ENCODE peak calls at places on chromosomes 5 and 9, in four cellular contexts. One of them, this sample, is unnamed.

GRCh38 chr5:162436055-162436454 is 368.5 kb downstream of the GABRG2 start:
- DNase-seq in GM12878: no peak
- DNase-seq in HepG2: no peak
- DNase-seq in H1: no peak
- DNase-seq in this sample: no peak

GRCh38 chr5:72107874-72108199 is 562 bp downstream of the MAP1B start:
- DNase-seq in HepG2: no peak
- DNase-seq in H1: peak
- DNase-seq in GM12878: no peak
- DNase-seq in this sample: no peak

GRCh38 chr5:145739824-145740223 is 95.3 kb downstream of the PRELID2 start:
- DNase-seq in H1: no peak
- DNase-seq in HepG2: no peak
- DNase-seq in GM12878: no peak
- DNase-seq in this sample: no peak

GRCh38 chr5:73940026-73940425 is 314.0 kb downstream of the ARHGEF28 start:
- DNase-seq in HepG2: no peak
- DNase-seq in GM12878: no peak
- DNase-seq in H1: no peak
- DNase-seq in this sample: no peak

GRCh38 chr5:23977996-23978395 is 470.6 kb downstream of the PRDM9 start:
- DNase-seq in HepG2: peak
- DNase-seq in H1: peak
- DNase-seq in GM12878: no peak
- DNase-seq in this sample: peak

GRCh38 chr9:1619915-1620705 is 395.0 kb upstream of the SMARCA2 start:
- DNase-seq in H1: no peak
- DNase-seq in GM12878: no peak
- DNase-seq in HepG2: peak
- DNase-seq in this sample: peak

GRCh38 chr5:150112211-150113046 is 26.1 kb upstream of the CSF1R start:
- DNase-seq in GM12878: no peak
- DNase-seq in H1: peak
- DNase-seq in HepG2: no peak
- DNase-seq in this sample: peak

GRCh38 chr9:6441269-6441668 is 28.3 kb downstream of the UHRF2 start:
- DNase-seq in H1: no peak
- DNase-seq in GM12878: no peak
- DNase-seq in HepG2: no peak
- DNase-seq in this sample: no peak

GRCh38 chr5:59445741-59446140 is 447.8 kb downstream of the PDE4D start:
- DNase-seq in H1: no peak
- DNase-seq in HepG2: no peak
- DNase-seq in GM12878: no peak
- DNase-seq in this sample: no peak

GRCh38 chr5:148586796-148587195 is 67.5 kb downstream of the HTR4 start:
- DNase-seq in GM12878: no peak
- DNase-seq in H1: no peak
- DNase-seq in HepG2: no peak
- DNase-seq in this sample: no peak

GRCh38 chr5:177553671-177554429 is 513 bp downstream of the FAM193B start:
- DNase-seq in GM12878: no peak
- DNase-seq in H1: peak
- DNase-seq in HepG2: no peak
- DNase-seq in this sample: no peak

GRCh38 chr5:45295231-45295630 is 400.9 kb downstream of the HCN1 start:
- DNase-seq in H1: no peak
- DNase-seq in GM12878: no peak
- DNase-seq in HepG2: no peak
- DNase-seq in this sample: no peak

GRCh38 chr9:133641396-133641655 is 5.2 kb downstream of the DBH start:
- DNase-seq in H1: no peak
- DNase-seq in GM12878: no peak
- DNase-seq in HepG2: no peak
- DNase-seq in this sample: no peak

GRCh38 chr9:124698265-124698664 is 72.8 kb downstream of the NR6A1 start:
- DNase-seq in HepG2: no peak
- DNase-seq in H1: no peak
- DNase-seq in GM12878: no peak
- DNase-seq in this sample: no peak

GRCh38 chr9:134050726-134051125 is 17.1 kb downstream of the BRD3 start:
- DNase-seq in H1: no peak
- DNase-seq in GM12878: no peak
- DNase-seq in HepG2: no peak
- DNase-seq in this sample: no peak

GRCh38 chr5:89534331-89534730 is 651.3 kb upstream of the MEF2C start:
- DNase-seq in H1: no peak
- DNase-seq in HepG2: no peak
- DNase-seq in GM12878: no peak
- DNase-seq in this sample: no peak

GRCh38 chr9:76453785-76454184 is 5.2 kb upstream of the GCNT1 start:
- DNase-seq in GM12878: no peak
- DNase-seq in HepG2: no peak
- DNase-seq in H1: no peak
- DNase-seq in this sample: no peak

GRCh38 chr5:176545388-176545736 is 3.8 kb upstream of the CDHR2 start:
- DNase-seq in H1: no peak
- DNase-seq in GM12878: no peak
- DNase-seq in HepG2: no peak
- DNase-seq in this sample: no peak
- H3K9ac ChIP-seq in H1: no peak
- H3K9ac ChIP-seq in GM12878: no peak
- H3K9ac ChIP-seq in HepG2: no peak
- H3K9ac ChIP-seq in this sample: no peak

DNA sequence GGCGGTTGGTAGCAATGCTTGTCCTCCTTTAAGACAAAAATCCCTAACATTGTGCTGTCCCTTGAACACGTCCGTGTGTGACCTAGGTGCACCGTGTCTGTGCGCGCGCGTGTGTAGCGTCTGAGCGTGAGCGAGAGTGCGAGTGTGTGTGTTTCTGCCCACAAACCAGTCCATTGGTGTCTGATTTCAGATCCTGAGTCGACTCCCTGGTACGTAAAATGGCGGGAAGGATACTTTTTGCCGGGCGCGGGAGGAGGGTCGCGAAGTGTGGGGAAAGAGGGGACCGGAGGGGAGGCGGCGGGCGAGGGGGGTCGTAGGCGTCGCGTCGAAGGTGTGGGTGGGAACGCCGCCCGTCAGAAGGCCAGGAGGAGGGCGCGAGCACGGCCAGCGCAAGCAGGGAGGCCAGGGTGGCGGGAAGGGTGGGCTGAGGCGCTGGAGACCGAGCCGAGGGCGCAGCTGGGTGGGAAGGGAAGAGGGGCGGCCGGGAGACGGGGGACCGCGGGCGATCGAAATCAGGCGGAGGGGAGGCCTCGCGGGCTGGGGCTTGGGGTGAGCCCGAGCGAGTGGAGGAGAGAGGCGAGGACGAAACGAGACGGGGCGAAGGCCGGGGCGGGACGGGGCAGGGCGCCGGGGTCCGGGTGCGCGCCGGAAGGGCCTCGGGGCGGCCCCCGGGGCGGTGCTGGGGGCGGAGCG is 8.8 kb downstream of the OTP start:
- DNase-seq in GM12878: no peak
- DNase-seq in H1: peak
- DNase-seq in HepG2: no peak
- DNase-seq in this sample: no peak
- H3K4me3 ChIP-seq in GM12878: peak
- H3K4me3 ChIP-seq in H1: peak
- H3K4me3 ChIP-seq in HepG2: peak
- H3K4me3 ChIP-seq in this sample: peak

GRCh38 chr9:35856882-35857281 is 13.3 kb downstream of the OR13J1 start:
- DNase-seq in HepG2: no peak
- DNase-seq in H1: peak
- DNase-seq in GM12878: no peak
- DNase-seq in this sample: no peak
- TF ChIP-seq SUZ12 in HepG2: no peak
- TF ChIP-seq SUZ12 in H1: no peak
- TF ChIP-seq SUZ12 in GM12878: no peak
- TF ChIP-seq SUZ12 in this sample: no peak

DNA sequence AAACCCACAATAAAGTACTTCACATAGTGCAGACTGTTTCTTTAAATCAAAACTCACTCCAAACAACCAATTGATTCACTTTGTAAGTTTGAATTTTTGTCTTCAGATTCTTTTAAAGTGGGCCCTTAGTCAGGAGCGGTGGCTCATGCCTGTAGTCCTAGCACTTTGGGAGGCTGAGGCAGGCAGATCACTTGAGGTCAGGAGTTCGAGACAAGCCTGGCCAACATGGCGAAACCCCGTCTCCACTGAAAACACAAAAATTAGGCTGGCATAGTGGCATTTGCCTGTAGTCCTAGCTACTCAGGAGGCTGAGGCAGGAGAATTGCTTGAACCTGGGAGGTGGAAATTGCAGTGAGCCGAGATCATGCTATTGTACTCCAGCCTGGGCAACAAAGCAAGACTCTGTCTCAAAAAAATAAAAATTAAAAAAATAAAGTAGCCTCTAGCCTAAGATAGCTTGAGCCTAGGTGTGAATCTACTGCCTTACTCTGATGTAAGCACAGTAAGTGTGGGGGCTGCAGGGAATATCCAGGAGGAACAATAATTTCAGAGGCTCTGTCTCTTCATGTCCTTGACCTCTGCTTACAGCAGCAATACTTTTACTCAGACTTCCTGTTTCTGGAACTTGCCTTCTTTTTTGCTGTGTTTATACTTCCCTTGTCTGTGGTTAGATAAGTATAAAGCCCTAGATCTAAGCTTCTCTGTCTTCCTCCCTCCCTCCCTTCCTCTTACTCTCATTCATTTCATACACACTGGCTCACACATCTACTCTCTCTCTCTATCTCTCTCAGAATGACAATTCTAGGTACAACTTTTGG is at the start of gene IL7R:
- DNase-seq in H1: no peak
- DNase-seq in GM12878: no peak
- DNase-seq in HepG2: no peak
- DNase-seq in this sample: no peak
- H3K9ac ChIP-seq in H1: no peak
- H3K9ac ChIP-seq in GM12878: no peak
- H3K9ac ChIP-seq in HepG2: no peak
- H3K9ac ChIP-seq in this sample: no peak

DNA sequence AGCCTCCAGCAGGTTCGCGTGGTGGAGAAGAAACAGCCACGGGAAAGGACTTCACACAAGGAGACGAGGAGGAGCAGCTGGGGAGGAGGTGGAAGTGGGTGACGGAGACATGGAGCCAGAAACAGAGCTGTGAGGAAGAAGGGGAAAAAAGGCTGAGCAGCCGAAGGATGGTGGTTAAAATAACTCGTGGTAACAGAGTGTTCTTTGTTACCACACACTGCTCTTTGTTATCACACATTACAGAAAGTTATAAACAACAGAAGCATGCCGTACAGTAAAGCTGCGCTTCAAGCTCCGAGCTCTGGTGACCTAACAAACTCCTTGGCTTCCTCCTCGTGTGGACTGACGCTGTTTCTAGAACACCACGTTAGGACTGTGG is 215.4 kb downstream of the GLIS3 start:
- DNase-seq in GM12878: no peak
- DNase-seq in HepG2: no peak
- DNase-seq in H1: no peak
- DNase-seq in this sample: no peak
- H3K4me3 ChIP-seq in GM12878: no peak
- H3K4me3 ChIP-seq in HepG2: no peak
- H3K4me3 ChIP-seq in H1: no peak
- H3K4me3 ChIP-seq in this sample: no peak

This sample was measured in NT2/D1.